ENCODE peak calls at places on chromosomes 7 and 10, in five cellular contexts. O is tibial artery, E is vagina, P is thyroid gland, I is dorsolateral prefrontal cortex. C is an unnamed sample.
A peak's percentile ranks its signal among the peaks of the same experiment; 100 is the strongest.

GRCh38 chr7:101817930-101818698 is 688 bp downstream of the CUX1 start:
- DNase-seq in O (no peak), E (no peak), P (no peak), I (no peak), C (no peak)

GRCh38 chr7:43308913-43309789 is 196.7 kb downstream of the HECW1 start:
- DNase-seq in P (no peak), E (no peak), I (no peak), O (no peak), C (no peak)

GRCh38 chr7:137990251-137990901 is 11.5 kb downstream of the CREB3L2 start:
- DNase-seq in O (no peak), E (no peak), I (no peak), P (no peak), C (no peak)

GRCh38 chr7:92669616-92670153 is 79.5 kb upstream of the FAM133B start:
- DNase-seq in E (no peak), O (no peak), P (no peak), I (no peak), C (no peak)

GRCh38 chr10:61592581-61592980 is 70.1 kb upstream of the CABCOCO1 start:
- DNase-seq in E (no peak), P (peak; percentile 13), I (no peak), O (no peak), C (peak; percentile 50)

GRCh38 chr7:52838981-52839411 is 196.4 kb upstream of the POM121L12 start:
- DNase-seq in E (no peak), O (no peak), I (no peak), P (no peak), C (no peak)

GRCh38 chr7:7641129-7641663 is 644 bp downstream of the UMAD1 start:
- DNase-seq in I (no peak), P (peak; percentile 6), E (no peak), O (no peak), C (peak; percentile 17)

GRCh38 chr10:27242951-27243551 is 2.5 kb upstream of the ACBD5 start:
- DNase-seq in E (no peak), O (peak; percentile 78), I (peak; percentile 64), P (peak; percentile 74), C (peak; percentile 33)

GRCh38 chr10:125132331-125132730 is 28.0 kb downstream of the CTBP2 start:
- DNase-seq in O (peak; percentile 28), I (no peak), P (no peak), E (no peak), C (no peak)

GRCh38 chr10:124249812-124250432 is 156.5 kb upstream of the CHST15 start:
- DNase-seq in O (no peak), E (no peak), P (no peak), I (no peak), C (no peak)

GRCh38 chr10:12629767-12630165 is 280.4 kb downstream of the CAMK1D start:
- DNase-seq in I (no peak), P (no peak), E (no peak), O (no peak), C (no peak)

GRCh38 chr10:12628964-12629766 is 279.8 kb downstream of the CAMK1D start:
- DNase-seq in P (peak; percentile 53), I (no peak), E (no peak), O (no peak), C (peak; percentile 70)

GRCh38 chr10:12633776-12634390 is 284.5 kb downstream of the CAMK1D start:
- DNase-seq in P (no peak), O (no peak), I (no peak), E (no peak), C (no peak)

GRCh38 chr10:12631787-12632562 is 282.6 kb downstream of the CAMK1D start:
- DNase-seq in E (no peak), P (no peak), O (no peak), I (no peak), C (no peak)

GRCh38 chr10:12631216-12631615 is 281.9 kb downstream of the CAMK1D start:
- DNase-seq in I (no peak), P (peak; percentile 56), O (no peak), E (no peak), C (no peak)
- H3K27ac ChIP-seq in I (no peak overlapping the region), P (peak overlapping the region; percentile 66), O (no peak overlapping the region), E (no peak overlapping the region), C (no peak overlapping the region)

GRCh38 chr7:129213828-129214227 is 11.0 kb upstream of the AHCYL2 start:
- DNase-seq in P (peak; percentile 30), I (no peak), O (no peak), E (no peak), C (peak; percentile 63)
- TF ChIP-seq CTCF in P (no peak), I (no peak), O (no peak), E (no peak), C (peak; percentile 63)

GRCh38 chr10:102856758-102857424 is 2.8 kb downstream of the BORCS7 start:
- DNase-seq in E (no peak), P (no peak), O (no peak), I (no peak), C (no peak)
- H3K27ac ChIP-seq in E (no peak overlapping the region), P (no peak overlapping the region), O (no peak overlapping the region), I (no peak overlapping the region), C (no peak overlapping the region)

GRCh38 chr10:103781329-103782061 is 73.9 kb downstream of the SH3PXD2A start:
- DNase-seq in P (no peak), E (no peak), O (no peak), I (no peak), C (peak; percentile 57)
- TF ChIP-seq CTCF in P (no peak), E (no peak), O (no peak), I (no peak), C (peak; percentile 75)

GRCh38 chr10:89002234-89002978 is 11.8 kb downstream of the FAS start:
- DNase-seq in I (no peak), P (no peak), E (no peak), O (no peak), C (no peak)

GRCh38 chr10:88996927-88997326 is 6.3 kb downstream of the FAS start:
- DNase-seq in E (no peak), I (no peak), O (no peak), P (no peak), C (no peak)

GRCh38 chr10:89001024-89001423 is 10.4 kb downstream of the FAS start:
- DNase-seq in E (no peak), O (no peak), I (no peak), P (no peak), C (no peak)

GRCh38 chr10:89001428-89002072 is 11.0 kb downstream of the FAS start:
- DNase-seq in O (no peak), E (no peak), P (no peak), I (no peak), C (no peak)

DNA sequence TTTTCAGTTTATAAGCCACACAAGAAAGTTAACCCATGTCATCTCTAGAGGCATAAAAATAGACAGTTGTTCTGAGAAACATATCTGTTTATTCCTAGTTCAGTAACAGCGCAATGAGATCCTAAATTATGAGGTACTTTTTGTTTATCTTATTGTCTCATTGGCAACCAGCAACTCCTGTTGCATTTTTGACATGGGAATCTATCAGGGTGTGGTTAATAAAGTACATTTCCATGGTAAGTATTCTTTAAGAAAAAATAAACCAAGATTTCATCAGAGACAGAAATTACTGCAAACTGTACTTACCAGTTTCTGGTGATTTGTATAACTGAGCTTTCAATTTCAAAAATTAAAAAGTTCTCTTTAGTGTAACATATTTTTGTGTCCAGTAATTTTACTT is 9.0 kb downstream of the FAS start:
- DNase-seq in P (no peak), O (no peak), E (no peak), I (no peak), C (no peak)
- H3K27ac ChIP-seq in P (no peak overlapping the region), O (peak overlapping the region; percentile 71), E (peak overlapping the region; percentile 38), I (no peak overlapping the region), C (no peak overlapping the region)

DNA sequence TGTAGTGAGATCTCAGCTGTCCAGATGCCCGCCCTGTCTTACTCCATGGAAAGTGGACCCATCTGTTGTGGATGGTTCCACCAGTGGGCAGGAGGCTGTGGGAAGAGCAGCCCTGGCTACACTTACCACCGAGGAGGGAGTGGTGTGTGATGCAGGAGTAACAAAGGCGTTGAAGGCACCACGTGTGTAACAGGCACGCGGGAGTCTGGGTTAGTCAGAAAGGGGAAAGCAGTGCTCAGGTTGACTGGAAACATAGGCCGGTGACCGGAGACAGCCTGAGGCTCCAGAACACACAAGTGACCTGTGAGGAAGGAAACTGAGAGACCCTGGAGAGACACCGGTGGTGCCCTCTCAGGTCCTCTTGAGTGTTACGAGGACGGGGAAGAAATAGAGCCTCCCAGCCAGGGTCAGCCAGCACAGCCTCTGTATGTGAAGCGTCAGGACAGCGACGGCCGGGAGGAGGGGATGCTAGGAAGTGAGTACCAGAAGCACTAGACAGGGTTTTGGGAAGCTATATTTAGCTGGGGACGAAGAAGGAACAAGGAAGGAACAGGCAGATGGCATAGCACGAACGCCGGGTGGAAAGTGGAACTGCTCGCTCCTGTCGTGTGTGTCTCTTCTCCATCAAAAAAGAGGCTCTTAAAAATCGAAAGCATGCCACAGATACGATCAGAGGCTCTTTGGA is 51.7 kb downstream of the DAGLB start:
- DNase-seq in I (peak; percentile 56), E (no peak), P (no peak), O (peak; percentile 70), C (no peak)
- TF ChIP-seq CTCF in I (no peak), E (no peak), P (no peak), O (no peak), C (no peak)

C was measured in WERI-Rb-1.